ENCODE peak calls at places on chromosomes 2 and 18, in four cellular contexts. One of them, this sample, is unnamed.

GRCh38 chr2:2749206-2749598 is 418.1 kb upstream of the MYT1L start:
- DNase-seq in IMR-90: no peak
- DNase-seq in neuronal stem cell: no peak
- DNase-seq in mesendoderm: no peak
- DNase-seq in this sample: no peak

GRCh38 chr2:223868005-223868404 is 30.6 kb upstream of the AP1S3 start:
- DNase-seq in neuronal stem cell: no peak
- DNase-seq in IMR-90: no peak
- DNase-seq in mesendoderm: no peak
- DNase-seq in this sample: no peak

GRCh38 chr2:100537918-100538317 is 24.9 kb upstream of the PDCL3 start:
- DNase-seq in IMR-90: no peak
- DNase-seq in neuronal stem cell: no peak
- DNase-seq in mesendoderm: peak; percentile 23
- DNase-seq in this sample: no peak

GRCh38 chr2:27545348-27546141 is 37.3 kb upstream of the ZNF512 start:
- DNase-seq in IMR-90: peak; percentile 69
- DNase-seq in mesendoderm: no peak
- DNase-seq in neuronal stem cell: no peak
- DNase-seq in this sample: no peak

GRCh38 chr2:189629553-189630453 is 31.5 kb upstream of the ASNSD1 start:
- DNase-seq in neuronal stem cell: no peak
- DNase-seq in mesendoderm: no peak
- DNase-seq in IMR-90: peak; percentile 43
- DNase-seq in this sample: peak; percentile 22

GRCh38 chr18:9673296-9674251 is 34.5 kb upstream of the RAB31 start:
- DNase-seq in IMR-90: peak; percentile 58
- DNase-seq in mesendoderm: peak; percentile 87
- DNase-seq in neuronal stem cell: no peak
- DNase-seq in this sample: peak; percentile 70

GRCh38 chr2:88903744-88904353 is 212.4 kb downstream of the RPIA start:
- DNase-seq in neuronal stem cell: peak; percentile 57
- DNase-seq in IMR-90: peak; percentile 13
- DNase-seq in mesendoderm: peak; percentile 61
- DNase-seq in this sample: peak; percentile 10

GRCh38 chr2:31729442-31730092 is 148.8 kb upstream of the SRD5A2 start:
- DNase-seq in mesendoderm: peak; percentile 85
- DNase-seq in neuronal stem cell: no peak
- DNase-seq in IMR-90: peak; percentile 35
- DNase-seq in this sample: peak; percentile 1

GRCh38 chr2:189441709-189442074 is 418 bp downstream of the WDR75 start:
- DNase-seq in neuronal stem cell: no peak
- DNase-seq in mesendoderm: no peak
- DNase-seq in IMR-90: no peak
- DNase-seq in this sample: no peak

GRCh38 chr2:193240752-193241151 is 1046.0 kb upstream of the TMEFF2 start:
- DNase-seq in IMR-90: no peak
- DNase-seq in neuronal stem cell: peak; percentile 8
- DNase-seq in mesendoderm: peak; percentile 44
- DNase-seq in this sample: peak; percentile 7

GRCh38 chr2:19632327-19633040 is 269.3 kb downstream of the TTC32 start:
- DNase-seq in mesendoderm: no peak
- DNase-seq in neuronal stem cell: no peak
- DNase-seq in IMR-90: no peak
- DNase-seq in this sample: no peak

GRCh38 chr2:47402805-47403691 is at the start of gene MSH2:
- DNase-seq in mesendoderm: peak; percentile 98
- DNase-seq in neuronal stem cell: peak; percentile 83
- DNase-seq in IMR-90: peak; percentile 89
- DNase-seq in this sample: peak; percentile 91

GRCh38 chr18:34921811-34922385 is 119.3 kb upstream of the MAPRE2 start:
- DNase-seq in neuronal stem cell: no peak
- DNase-seq in IMR-90: no peak
- DNase-seq in mesendoderm: peak; percentile 56
- DNase-seq in this sample: no peak

GRCh38 chr2:132609101-132609890 is 60.7 kb downstream of the LYPD1 start:
- DNase-seq in mesendoderm: no peak
- DNase-seq in IMR-90: no peak
- DNase-seq in neuronal stem cell: no peak
- DNase-seq in this sample: no peak

GRCh38 chr18:70491734-70492348 is 203.0 kb downstream of the SOCS6 start:
- DNase-seq in IMR-90: peak; percentile 32
- DNase-seq in neuronal stem cell: peak; percentile 57
- DNase-seq in mesendoderm: peak; percentile 71
- DNase-seq in this sample: peak; percentile 38

GRCh38 chr2:114065731-114066130 is 175.8 kb downstream of the ACTR3 start:
- DNase-seq in IMR-90: no peak
- DNase-seq in neuronal stem cell: no peak
- DNase-seq in mesendoderm: no peak
- DNase-seq in this sample: no peak

GRCh38 chr2:96265349-96265839 is 403 bp downstream of the TMEM127 start:
- DNase-seq in neuronal stem cell: no peak
- DNase-seq in IMR-90: no peak
- DNase-seq in mesendoderm: no peak
- DNase-seq in this sample: peak; percentile 48

GRCh38 chr2:165475270-165476004 is 5.9 kb downstream of the CSRNP3 start:
- DNase-seq in mesendoderm: no peak
- DNase-seq in neuronal stem cell: no peak
- DNase-seq in IMR-90: no peak
- DNase-seq in this sample: no peak

GRCh38 chr2:30180230-30180629 is 33.4 kb downstream of the YPEL5 start:
- DNase-seq in mesendoderm: no peak
- DNase-seq in IMR-90: no peak
- DNase-seq in neuronal stem cell: no peak
- DNase-seq in this sample: no peak

GRCh38 chr2:17479875-17480274 is 38.4 kb downstream of the RAD51AP2 start:
- DNase-seq in IMR-90: peak; percentile 28
- DNase-seq in neuronal stem cell: no peak
- DNase-seq in mesendoderm: no peak
- DNase-seq in this sample: peak; percentile 34

GRCh38 chr2:95310651-95311050 is 13.5 kb downstream of the KCNIP3 start:
- DNase-seq in mesendoderm: no peak
- DNase-seq in neuronal stem cell: no peak
- DNase-seq in IMR-90: no peak
- DNase-seq in this sample: no peak

GRCh38 chr18:23228102-23229051 is 93.1 kb downstream of the CABLES1 start:
- DNase-seq in IMR-90: peak; percentile 75
- DNase-seq in neuronal stem cell: no peak
- DNase-seq in mesendoderm: peak; percentile 21
- DNase-seq in this sample: peak; percentile 55

GRCh38 chr18:31407649-31408048 is 31.1 kb downstream of the DSG4 start:
- DNase-seq in neuronal stem cell: no peak
- DNase-seq in IMR-90: no peak
- DNase-seq in mesendoderm: no peak
- DNase-seq in this sample: no peak

GRCh38 chr2:182858671-182859070 is 7.8 kb downstream of the FRZB start:
- DNase-seq in mesendoderm: no peak
- DNase-seq in neuronal stem cell: no peak
- DNase-seq in IMR-90: peak; percentile 26
- DNase-seq in this sample: peak; percentile 71

GRCh38 chr2:101630224-101630949 is 67.1 kb upstream of the MAP4K4 start:
- DNase-seq in neuronal stem cell: no peak
- DNase-seq in mesendoderm: no peak
- DNase-seq in IMR-90: no peak
- DNase-seq in this sample: no peak

GRCh38 chr2:240186191-240186725 is 45.8 kb upstream of the OTOS start:
- DNase-seq in mesendoderm: no peak
- DNase-seq in IMR-90: no peak
- DNase-seq in neuronal stem cell: no peak
- DNase-seq in this sample: no peak

GRCh38 chr2:144230452-144231085 is 289.4 kb downstream of the ZEB2 start:
- DNase-seq in IMR-90: peak; percentile 45
- DNase-seq in neuronal stem cell: no peak
- DNase-seq in mesendoderm: peak; percentile 39
- DNase-seq in this sample: peak; percentile 25

GRCh38 chr2:47056374-47056773 is 98.7 kb downstream of the STPG4 start:
- DNase-seq in IMR-90: peak; percentile 78
- DNase-seq in neuronal stem cell: no peak
- DNase-seq in mesendoderm: no peak
- DNase-seq in this sample: peak; percentile 66

GRCh38 chr2:217857624-217858506 is 144.9 kb downstream of the TNS1 start:
- DNase-seq in neuronal stem cell: no peak
- DNase-seq in mesendoderm: no peak
- DNase-seq in IMR-90: no peak
- DNase-seq in this sample: no peak

GRCh38 chr18:33870059-33870458 is 292.0 kb downstream of the ASXL3 start:
- DNase-seq in IMR-90: peak; percentile 0
- DNase-seq in mesendoderm: peak; percentile 54
- DNase-seq in neuronal stem cell: no peak
- DNase-seq in this sample: peak; percentile 51

GRCh38 chr2:202429164-202429980 is 53.2 kb downstream of the BMPR2 start:
- DNase-seq in neuronal stem cell: no peak
- DNase-seq in IMR-90: peak; percentile 93
- DNase-seq in mesendoderm: no peak
- DNase-seq in this sample: peak; percentile 89

GRCh38 chr2:44680983-44681481 is 260.5 kb upstream of the SIX3 start:
- DNase-seq in IMR-90: peak; percentile 8
- DNase-seq in neuronal stem cell: no peak
- DNase-seq in mesendoderm: no peak
- DNase-seq in this sample: no peak

GRCh38 chr2:157627594-157628281 is 926 bp downstream of the ACVR1C start:
- DNase-seq in neuronal stem cell: peak; percentile 2
- DNase-seq in IMR-90: peak; percentile 3
- DNase-seq in mesendoderm: peak; percentile 3
- DNase-seq in this sample: no peak

GRCh38 chr18:49728542-49728941 is 84.8 kb downstream of the ACAA2 start:
- DNase-seq in IMR-90: no peak
- DNase-seq in mesendoderm: peak; percentile 89
- DNase-seq in neuronal stem cell: no peak
- DNase-seq in this sample: no peak

GRCh38 chr2:182593394-182593707 is 122.7 kb upstream of the DNAJC10 start:
- DNase-seq in neuronal stem cell: no peak
- DNase-seq in IMR-90: peak; percentile 90
- DNase-seq in mesendoderm: no peak
- DNase-seq in this sample: peak; percentile 77

GRCh38 chr2:173441222-173441621 is 86.5 kb downstream of the CDCA7 start:
- DNase-seq in mesendoderm: no peak
- DNase-seq in IMR-90: peak; percentile 17
- DNase-seq in neuronal stem cell: no peak
- DNase-seq in this sample: no peak

GRCh38 chr2:152223997-152224396 is 48.4 kb upstream of the STAM2 start:
- DNase-seq in neuronal stem cell: no peak
- DNase-seq in mesendoderm: no peak
- DNase-seq in IMR-90: peak; percentile 1
- DNase-seq in this sample: no peak

GRCh38 chr2:163210430-163210918 is 371.9 kb upstream of the KCNH7 start:
- DNase-seq in IMR-90: peak; percentile 64
- DNase-seq in mesendoderm: no peak
- DNase-seq in neuronal stem cell: no peak
- DNase-seq in this sample: peak; percentile 51

GRCh38 chr2:236177967-236178909 is 10.1 kb upstream of the GBX2 start:
- DNase-seq in mesendoderm: peak; percentile 84
- DNase-seq in IMR-90: peak; percentile 30
- DNase-seq in neuronal stem cell: peak; percentile 72
- DNase-seq in this sample: peak; percentile 55

GRCh38 chr2:42747422-42747821 is 16.5 kb downstream of the OXER1 start:
- DNase-seq in IMR-90: no peak
- DNase-seq in mesendoderm: no peak
- DNase-seq in neuronal stem cell: no peak
- DNase-seq in this sample: no peak
- H2BK15ac ChIP-seq in IMR-90: no peak overlapping the region
- H2BK15ac ChIP-seq in mesendoderm: no peak overlapping the region
- H2BK15ac ChIP-seq in neuronal stem cell: no peak overlapping the region
- H2BK15ac ChIP-seq in this sample: no peak overlapping the region

GRCh38 chr2:69830045-69830905 is 815 bp downstream of the GMCL1 start:
- DNase-seq in mesendoderm: peak; percentile 46
- DNase-seq in IMR-90: no peak
- DNase-seq in neuronal stem cell: no peak
- DNase-seq in this sample: peak; percentile 77

GRCh38 chr2:69827796-69828540 is 1.5 kb upstream of the GMCL1 start:
- DNase-seq in neuronal stem cell: no peak
- DNase-seq in IMR-90: no peak
- DNase-seq in mesendoderm: no peak
- DNase-seq in this sample: no peak

GRCh38 chr2:69829243-69830044 is at the start of gene GMCL1:
- DNase-seq in neuronal stem cell: peak; percentile 97
- DNase-seq in mesendoderm: peak; percentile 98
- DNase-seq in IMR-90: peak; percentile 94
- DNase-seq in this sample: peak; percentile 96

GRCh38 chr2:69831354-69831905 is 2.0 kb downstream of the GMCL1 start:
- DNase-seq in IMR-90: no peak
- DNase-seq in mesendoderm: no peak
- DNase-seq in neuronal stem cell: no peak
- DNase-seq in this sample: no peak

DNA sequence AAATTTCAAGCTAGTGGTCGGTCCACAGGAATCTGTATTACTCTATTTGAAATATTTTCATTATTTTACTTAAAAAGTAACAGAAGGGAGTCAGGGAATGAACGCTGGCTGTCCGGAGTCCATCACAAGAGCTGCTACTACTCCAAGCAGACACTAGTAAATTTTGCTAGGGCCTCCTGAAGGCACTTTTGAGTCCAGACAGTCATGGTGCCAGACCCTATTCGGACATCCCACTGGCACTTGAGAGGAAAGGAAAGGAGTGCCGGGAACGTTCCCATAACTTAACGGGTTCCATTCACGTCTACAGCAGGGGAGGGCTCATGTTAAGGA is 582 bp upstream of the GMCL1 start:
- DNase-seq in IMR-90: no peak
- DNase-seq in neuronal stem cell: no peak
- DNase-seq in mesendoderm: no peak
- DNase-seq in this sample: no peak
- H2BK15ac ChIP-seq in IMR-90: peak overlapping the region; percentile 83
- H2BK15ac ChIP-seq in neuronal stem cell: no peak overlapping the region
- H2BK15ac ChIP-seq in mesendoderm: no peak overlapping the region
- H2BK15ac ChIP-seq in this sample: no peak overlapping the region

GRCh38 chr2:38376683-38377500 is at the start of gene ATL2:
- DNase-seq in neuronal stem cell: peak; percentile 93
- DNase-seq in mesendoderm: peak; percentile 98
- DNase-seq in IMR-90: peak; percentile 93
- DNase-seq in this sample: peak; percentile 97
- H2BK15ac ChIP-seq in neuronal stem cell: peak within 1 kb of the TSS; percentile 85
- H2BK15ac ChIP-seq in mesendoderm: no peak within 1 kb of the TSS
- H2BK15ac ChIP-seq in IMR-90: peak within 1 kb of the TSS; percentile 53
- H2BK15ac ChIP-seq in this sample: peak within 1 kb of the TSS; percentile 90

DNA sequence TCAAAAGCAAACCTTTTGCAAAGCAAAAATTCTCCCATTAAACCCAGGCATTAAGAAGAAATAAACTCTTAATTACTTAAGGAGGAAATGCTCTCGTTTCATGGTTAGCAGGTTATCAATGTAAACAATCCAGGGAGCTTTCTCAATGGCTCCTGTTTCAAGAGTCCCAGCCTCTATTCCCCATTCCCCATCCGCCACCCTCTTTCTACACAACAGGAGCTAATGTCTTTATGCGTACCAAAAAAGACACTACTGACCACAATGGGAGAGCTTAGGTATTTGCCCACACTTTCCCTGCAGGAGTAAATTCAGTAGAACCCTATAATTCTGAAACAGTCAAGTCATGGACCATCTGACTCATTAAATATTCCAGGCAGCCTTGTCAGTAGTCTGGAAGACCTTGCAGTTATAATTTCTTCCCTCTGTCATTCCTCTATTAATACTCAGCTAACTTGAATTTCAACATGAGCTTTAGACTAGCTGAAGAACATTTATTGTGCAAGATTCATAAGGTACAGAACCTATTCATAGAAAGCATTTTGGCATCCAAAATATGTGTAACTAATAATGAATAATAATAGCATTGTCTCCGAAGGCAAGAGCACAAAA is 48.6 kb downstream of the SLC8A1 start:
- DNase-seq in mesendoderm: no peak
- DNase-seq in neuronal stem cell: no peak
- DNase-seq in IMR-90: peak; percentile 91
- DNase-seq in this sample: peak; percentile 62
- H2BK15ac ChIP-seq in mesendoderm: no peak overlapping the region
- H2BK15ac ChIP-seq in neuronal stem cell: no peak overlapping the region
- H2BK15ac ChIP-seq in IMR-90: no peak overlapping the region
- H2BK15ac ChIP-seq in this sample: no peak overlapping the region

This sample was measured in mesenchymal stem cell.